ENCODE peak calls at places on chromosome 11, in six cellular contexts. One of them, this sample, is unnamed.

GRCh38 chr11:8604078-8604723 is 10.2 kb upstream of the STK33 start:
- DNase-seq in neural progenitor cell: peak; percentile 72
- DNase-seq in HL-60: peak; percentile 35
- DNase-seq in fibroblast of lung: peak; percentile 100
- DNase-seq in dorsolateral prefrontal cortex: no peak
- DNase-seq in esophagus squamous epithelium: no peak
- DNase-seq in this sample: no peak

GRCh38 chr11:503179-503981 is 3.7 kb downstream of the RNH1 start:
- DNase-seq in neural progenitor cell: no peak
- DNase-seq in HL-60: peak; percentile 93
- DNase-seq in fibroblast of lung: peak; percentile 18
- DNase-seq in dorsolateral prefrontal cortex: peak; percentile 85
- DNase-seq in esophagus squamous epithelium: no peak
- DNase-seq in this sample: peak; percentile 86

GRCh38 chr11:12285106-12285505 is 92.3 kb upstream of the PARVA start:
- DNase-seq in neural progenitor cell: no peak
- DNase-seq in HL-60: no peak
- DNase-seq in fibroblast of lung: peak; percentile 99
- DNase-seq in dorsolateral prefrontal cortex: no peak
- DNase-seq in esophagus squamous epithelium: no peak
- DNase-seq in this sample: no peak

GRCh38 chr11:76694664-76695063 is 24.1 kb upstream of the LRRC32 start:
- DNase-seq in neural progenitor cell: no peak
- DNase-seq in HL-60: no peak
- DNase-seq in fibroblast of lung: peak; percentile 76
- DNase-seq in dorsolateral prefrontal cortex: no peak
- DNase-seq in esophagus squamous epithelium: no peak
- DNase-seq in this sample: no peak

GRCh38 chr11:47980093-47980906 is at the start of gene PTPRJ:
- DNase-seq in neural progenitor cell: peak; percentile 91
- DNase-seq in HL-60: no peak
- DNase-seq in fibroblast of lung: peak; percentile 66
- DNase-seq in dorsolateral prefrontal cortex: peak; percentile 79
- DNase-seq in esophagus squamous epithelium: no peak
- DNase-seq in this sample: no peak

GRCh38 chr11:34546511-34547206 is 33.1 kb upstream of the ELF5 start:
- DNase-seq in neural progenitor cell: peak; percentile 74
- DNase-seq in HL-60: no peak
- DNase-seq in fibroblast of lung: no peak
- DNase-seq in dorsolateral prefrontal cortex: peak; percentile 49
- DNase-seq in esophagus squamous epithelium: no peak
- DNase-seq in this sample: peak; percentile 9

GRCh38 chr11:102516179-102516578 is 14.4 kb downstream of the MMP7 start:
- DNase-seq in neural progenitor cell: no peak
- DNase-seq in HL-60: no peak
- DNase-seq in fibroblast of lung: no peak
- DNase-seq in dorsolateral prefrontal cortex: no peak
- DNase-seq in esophagus squamous epithelium: no peak
- DNase-seq in this sample: no peak

GRCh38 chr11:74634537-74634936 is 42.2 kb downstream of the POLD3 start:
- DNase-seq in neural progenitor cell: no peak
- DNase-seq in HL-60: no peak
- DNase-seq in fibroblast of lung: peak; percentile 65
- DNase-seq in dorsolateral prefrontal cortex: no peak
- DNase-seq in esophagus squamous epithelium: no peak
- DNase-seq in this sample: no peak

GRCh38 chr11:118641463-118642019 is 34.1 kb downstream of the PHLDB1 start:
- DNase-seq in neural progenitor cell: no peak
- DNase-seq in HL-60: no peak
- DNase-seq in fibroblast of lung: no peak
- DNase-seq in dorsolateral prefrontal cortex: no peak
- DNase-seq in esophagus squamous epithelium: no peak
- DNase-seq in this sample: no peak

GRCh38 chr11:39209966-39210365 is 2249.5 kb downstream of the LRRC4C start:
- DNase-seq in neural progenitor cell: no peak
- DNase-seq in HL-60: no peak
- DNase-seq in fibroblast of lung: no peak
- DNase-seq in dorsolateral prefrontal cortex: no peak
- DNase-seq in esophagus squamous epithelium: no peak
- DNase-seq in this sample: no peak

GRCh38 chr11:16787035-16787744 is 48.7 kb downstream of the C11orf58 start:
- DNase-seq in neural progenitor cell: no peak
- DNase-seq in HL-60: no peak
- DNase-seq in fibroblast of lung: peak; percentile 51
- DNase-seq in dorsolateral prefrontal cortex: no peak
- DNase-seq in esophagus squamous epithelium: no peak
- DNase-seq in this sample: peak; percentile 63

GRCh38 chr11:120073196-120073595 is 64.7 kb downstream of the TRIM29 start:
- DNase-seq in neural progenitor cell: no peak
- DNase-seq in HL-60: no peak
- DNase-seq in fibroblast of lung: no peak
- DNase-seq in dorsolateral prefrontal cortex: no peak
- DNase-seq in esophagus squamous epithelium: no peak
- DNase-seq in this sample: no peak

GRCh38 chr11:84543367-84544159 is 1083.6 kb downstream of the DLG2 start:
- DNase-seq in neural progenitor cell: peak; percentile 71
- DNase-seq in HL-60: no peak
- DNase-seq in fibroblast of lung: peak; percentile 6
- DNase-seq in dorsolateral prefrontal cortex: no peak
- DNase-seq in esophagus squamous epithelium: no peak
- DNase-seq in this sample: no peak

GRCh38 chr11:104968365-104968855 is at the start of gene CASP4:
- DNase-seq in neural progenitor cell: no peak
- DNase-seq in HL-60: no peak
- DNase-seq in fibroblast of lung: peak; percentile 77
- DNase-seq in dorsolateral prefrontal cortex: no peak
- DNase-seq in esophagus squamous epithelium: no peak
- DNase-seq in this sample: no peak

GRCh38 chr11:61751384-61751783 is 1.1 kb upstream of the MYRF start:
- DNase-seq in neural progenitor cell: no peak
- DNase-seq in HL-60: no peak
- DNase-seq in fibroblast of lung: no peak
- DNase-seq in dorsolateral prefrontal cortex: no peak
- DNase-seq in esophagus squamous epithelium: no peak
- DNase-seq in this sample: no peak

GRCh38 chr11:47731466-47731865 is 16.3 kb upstream of the AGBL2 start:
- DNase-seq in neural progenitor cell: peak; percentile 58
- DNase-seq in HL-60: no peak
- DNase-seq in fibroblast of lung: no peak
- DNase-seq in dorsolateral prefrontal cortex: no peak
- DNase-seq in esophagus squamous epithelium: no peak
- DNase-seq in this sample: no peak

GRCh38 chr11:109641549-109641948 is 219.6 kb downstream of the C11orf87 start:
- DNase-seq in neural progenitor cell: peak; percentile 77
- DNase-seq in HL-60: no peak
- DNase-seq in fibroblast of lung: peak; percentile 49
- DNase-seq in dorsolateral prefrontal cortex: no peak
- DNase-seq in esophagus squamous epithelium: no peak
- DNase-seq in this sample: no peak

GRCh38 chr11:68004551-68005335 is 846 bp upstream of the UNC93B1 start:
- DNase-seq in neural progenitor cell: no peak
- DNase-seq in HL-60: no peak
- DNase-seq in fibroblast of lung: no peak
- DNase-seq in dorsolateral prefrontal cortex: no peak
- DNase-seq in esophagus squamous epithelium: no peak
- DNase-seq in this sample: peak; percentile 72

GRCh38 chr11:4960877-4961276 is 5.4 kb upstream of the OR51A2 start:
- DNase-seq in neural progenitor cell: no peak
- DNase-seq in HL-60: no peak
- DNase-seq in fibroblast of lung: no peak
- DNase-seq in dorsolateral prefrontal cortex: no peak
- DNase-seq in esophagus squamous epithelium: no peak
- DNase-seq in this sample: no peak

GRCh38 chr11:17846852-17847453 is 112.4 kb downstream of the KCNC1 start:
- DNase-seq in neural progenitor cell: peak; percentile 29
- DNase-seq in HL-60: no peak
- DNase-seq in fibroblast of lung: peak; percentile 68
- DNase-seq in dorsolateral prefrontal cortex: peak; percentile 56
- DNase-seq in esophagus squamous epithelium: no peak
- DNase-seq in this sample: no peak
- TF ChIP-seq CTCF in neural progenitor cell: peak; percentile 16
- TF ChIP-seq CTCF in HL-60: no peak
- TF ChIP-seq CTCF in fibroblast of lung: peak; percentile 48
- TF ChIP-seq CTCF in dorsolateral prefrontal cortex: no peak
- TF ChIP-seq CTCF in esophagus squamous epithelium: no peak
- TF ChIP-seq CTCF in this sample: no peak

DNA sequence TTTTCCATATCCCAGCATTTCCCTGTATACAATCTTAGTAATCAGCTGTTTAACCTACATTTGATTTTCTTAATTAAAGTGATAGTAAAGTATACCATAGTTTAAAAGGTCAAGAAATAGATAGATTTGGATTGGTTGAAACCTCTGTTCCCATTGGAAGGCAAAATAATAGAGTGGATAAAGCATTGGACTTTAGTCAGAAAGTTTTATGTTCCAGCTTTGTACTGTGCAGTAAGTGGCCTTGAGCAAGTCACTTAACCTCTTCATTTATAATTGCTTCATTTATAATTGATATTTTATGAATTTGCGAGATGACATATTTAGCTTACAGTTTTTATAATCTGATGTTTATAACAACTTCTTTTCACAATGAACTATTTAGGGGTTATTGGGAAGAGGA is 3.6 kb downstream of the ZFP91 start:
- DNase-seq in neural progenitor cell: no peak
- DNase-seq in HL-60: no peak
- DNase-seq in fibroblast of lung: no peak
- DNase-seq in dorsolateral prefrontal cortex: no peak
- DNase-seq in esophagus squamous epithelium: no peak
- DNase-seq in this sample: no peak
- H3K4me3 ChIP-seq in neural progenitor cell: no peak overlapping the region
- H3K4me3 ChIP-seq in HL-60: no peak overlapping the region
- H3K4me3 ChIP-seq in fibroblast of lung: peak overlapping the region; percentile 11
- H3K4me3 ChIP-seq in dorsolateral prefrontal cortex: no peak overlapping the region
- H3K4me3 ChIP-seq in esophagus squamous epithelium: no peak overlapping the region
- H3K4me3 ChIP-seq in this sample: no peak overlapping the region

DNA sequence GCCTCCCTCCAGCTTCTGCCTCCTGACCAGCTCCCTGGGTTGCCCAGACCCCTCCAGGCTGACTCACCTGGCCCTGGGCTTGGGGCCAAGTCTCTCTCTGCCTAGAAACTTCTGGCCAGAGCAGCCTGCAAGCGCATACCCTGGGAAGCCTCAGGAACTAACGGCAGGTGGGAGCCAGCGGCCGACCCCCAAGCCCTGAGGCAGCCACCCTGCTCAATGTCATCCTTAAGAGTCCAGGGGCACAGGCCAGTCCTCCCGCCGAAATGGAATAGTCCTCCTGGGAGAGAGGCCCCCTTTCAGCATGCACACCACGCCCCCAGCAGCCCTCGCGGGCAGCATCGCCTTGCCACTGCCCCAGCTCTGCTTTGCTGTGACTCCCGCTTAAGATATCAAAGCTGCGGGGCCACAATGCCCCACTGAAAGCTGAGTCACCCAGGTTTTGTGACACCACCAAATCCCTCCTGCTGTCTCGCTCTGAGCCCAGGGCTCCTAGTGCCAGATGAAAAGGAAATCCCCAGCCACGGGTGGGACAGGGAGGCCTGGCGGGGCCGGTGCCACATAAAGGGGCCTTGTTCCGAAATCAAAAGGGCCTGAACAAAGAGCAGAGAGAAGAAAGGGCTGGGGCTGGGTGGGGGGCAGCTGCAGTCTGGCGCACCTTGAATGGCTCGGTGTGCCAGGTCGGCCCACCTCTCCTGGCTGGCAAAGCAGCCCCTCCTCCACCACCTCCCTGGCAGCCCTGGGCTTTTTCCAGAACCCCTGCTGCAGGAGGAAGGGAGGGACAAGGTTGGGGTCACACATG is 21.4 kb upstream of the FGF3 start:
- DNase-seq in neural progenitor cell: peak; percentile 48
- DNase-seq in HL-60: no peak
- DNase-seq in fibroblast of lung: no peak
- DNase-seq in dorsolateral prefrontal cortex: peak; percentile 36
- DNase-seq in esophagus squamous epithelium: no peak
- DNase-seq in this sample: peak; percentile 64
- H3K27ac ChIP-seq in neural progenitor cell: no peak overlapping the region
- H3K27ac ChIP-seq in HL-60: no peak overlapping the region
- H3K27ac ChIP-seq in fibroblast of lung: no peak overlapping the region
- H3K27ac ChIP-seq in dorsolateral prefrontal cortex: no peak overlapping the region
- H3K27ac ChIP-seq in esophagus squamous epithelium: no peak overlapping the region
- H3K27ac ChIP-seq in this sample: no peak overlapping the region

DNA sequence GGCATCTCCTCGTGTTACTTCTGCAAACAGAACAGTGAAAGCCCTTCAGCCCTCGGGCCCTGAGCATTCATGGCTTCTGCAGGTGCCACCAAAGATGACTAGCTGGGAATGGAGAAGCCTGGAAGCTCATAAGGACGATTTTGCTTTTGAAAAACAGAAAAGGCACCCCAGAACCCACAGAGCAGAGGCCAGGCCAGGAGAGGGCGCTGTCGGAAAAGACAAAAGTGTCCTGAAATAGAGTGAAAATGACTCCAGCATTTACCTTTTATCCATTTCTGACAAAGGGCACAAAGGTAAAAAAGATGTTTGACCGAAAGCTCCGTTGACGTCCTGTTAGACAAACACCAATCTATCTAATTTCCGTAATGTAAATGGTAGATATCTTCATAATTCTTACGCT is 37.6 kb downstream of the ZNF195 start:
- DNase-seq in neural progenitor cell: peak; percentile 77
- DNase-seq in HL-60: no peak
- DNase-seq in fibroblast of lung: no peak
- DNase-seq in dorsolateral prefrontal cortex: no peak
- DNase-seq in esophagus squamous epithelium: no peak
- DNase-seq in this sample: no peak
- TF ChIP-seq CTCF in neural progenitor cell: peak; percentile 97
- TF ChIP-seq CTCF in HL-60: peak; percentile 53
- TF ChIP-seq CTCF in fibroblast of lung: peak; percentile 63
- TF ChIP-seq CTCF in dorsolateral prefrontal cortex: peak; percentile 77
- TF ChIP-seq CTCF in esophagus squamous epithelium: peak; percentile 23
- TF ChIP-seq CTCF in this sample: peak; percentile 38

DNA sequence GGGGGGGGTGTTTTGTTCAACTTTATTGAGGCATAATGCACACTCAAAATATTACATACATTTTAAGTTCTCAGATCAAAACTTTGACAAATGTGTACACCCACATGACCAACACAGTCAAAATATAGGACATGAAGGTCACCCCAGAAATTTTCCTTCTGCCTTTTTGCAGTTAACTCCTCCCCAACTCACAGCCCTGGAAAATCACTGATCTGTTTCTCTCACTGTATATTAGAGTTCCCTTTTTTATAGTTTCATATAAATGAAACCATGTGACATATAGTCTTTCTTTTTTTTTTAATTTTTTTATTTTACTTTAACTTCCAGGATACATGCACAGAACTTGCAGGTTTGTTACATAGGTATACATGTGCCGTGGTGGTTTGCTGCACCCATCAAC is 4.6 kb downstream of the TMPRSS5 start:
- DNase-seq in neural progenitor cell: no peak
- DNase-seq in HL-60: no peak
- DNase-seq in fibroblast of lung: no peak
- DNase-seq in dorsolateral prefrontal cortex: no peak
- DNase-seq in esophagus squamous epithelium: no peak
- DNase-seq in this sample: no peak
- H3K4me3 ChIP-seq in neural progenitor cell: no peak overlapping the region
- H3K4me3 ChIP-seq in HL-60: no peak overlapping the region
- H3K4me3 ChIP-seq in fibroblast of lung: no peak overlapping the region
- H3K4me3 ChIP-seq in dorsolateral prefrontal cortex: no peak overlapping the region
- H3K4me3 ChIP-seq in esophagus squamous epithelium: no peak overlapping the region
- H3K4me3 ChIP-seq in this sample: no peak overlapping the region

GRCh38 chr11:20058749-20059458 is 101.4 kb downstream of the DBX1 start:
- DNase-seq in neural progenitor cell: no peak
- DNase-seq in HL-60: no peak
- DNase-seq in fibroblast of lung: peak; percentile 76
- DNase-seq in dorsolateral prefrontal cortex: no peak
- DNase-seq in esophagus squamous epithelium: no peak
- DNase-seq in this sample: no peak
- H3K27ac ChIP-seq in neural progenitor cell: no peak overlapping the region
- H3K27ac ChIP-seq in HL-60: no peak overlapping the region
- H3K27ac ChIP-seq in fibroblast of lung: no peak overlapping the region
- H3K27ac ChIP-seq in dorsolateral prefrontal cortex: no peak overlapping the region
- H3K27ac ChIP-seq in esophagus squamous epithelium: no peak overlapping the region
- H3K27ac ChIP-seq in this sample: no peak overlapping the region